ENCODE peak calls at places on chromosomes 3 and 15, in nine cellular contexts. Z, Y, D, A, S, K, R, C and J are unnamed samples. For H3K27me3, the result is how much of the 10 kb centered on the place peaks cover.

GRCh38 chr15:65818927-65819562 is 27.0 kb upstream of the DENND4A start:
- DNase-seq in Z (no peak), Y (peak), D (peak), A (no peak), S (no peak), K (no peak), R (no peak), C (no peak), J (no peak)

GRCh38 chr15:65044724-65045481 is at the start of gene SLC51B:
- DNase-seq in Z (no peak), Y (no peak), D (no peak), A (no peak), S (peak), K (no peak), R (no peak), C (peak), J (no peak)

GRCh38 chr15:71784719-71785118 is 25.6 kb upstream of the NR2E3 start:
- DNase-seq in Z (no peak), Y (no peak), D (no peak), A (no peak), S (no peak), K (no peak), R (no peak), C (no peak), J (no peak)

GRCh38 chr15:44738340-44738984 is 2.1 kb downstream of the TRIM69 start:
- DNase-seq in Z (peak), Y (peak), D (peak), A (no peak), S (no peak), K (no peak), R (no peak), C (no peak), J (no peak)

GRCh38 chr3:10955694-10956453 is 36.7 kb upstream of the SLC6A1 start:
- DNase-seq in Z (no peak), Y (no peak), D (no peak), A (no peak), S (no peak), K (no peak), R (no peak), C (no peak), J (no peak)

GRCh38 chr3:45332901-45333407 is 55.4 kb upstream of the LARS2 start:
- DNase-seq in Z (no peak), Y (no peak), D (no peak), A (no peak), S (no peak), K (no peak), R (no peak), C (no peak), J (no peak)

GRCh38 chr3:174675426-174675825 is 183.7 kb upstream of the NAALADL2 start:
- DNase-seq in Z (no peak), Y (no peak), D (no peak), A (no peak), S (no peak), K (no peak), R (no peak), C (no peak), J (no peak)

GRCh38 chr3:65758871-65759598 is 279.7 kb downstream of the MAGI1 start:
- DNase-seq in Z (no peak), Y (no peak), D (peak), A (no peak), S (no peak), K (no peak), R (no peak), C (no peak), J (no peak)

GRCh38 chr3:140863481-140864084 is 78.1 kb upstream of the SLC25A36 start:
- DNase-seq in Z (peak), Y (peak), D (peak), A (peak), S (peak), K (no peak), R (no peak), C (peak), J (peak)

GRCh38 chr3:186432189-186432588 is 70.2 kb upstream of the DGKG start:
- DNase-seq in Z (no peak), Y (no peak), D (peak), A (no peak), S (no peak), K (no peak), R (peak), C (no peak), J (no peak)

GRCh38 chr15:22241451-22241850 is 161.1 kb downstream of the OR4M2 start:
- DNase-seq in Z (no peak), Y (no peak), D (no peak), A (no peak), S (no peak), K (no peak), R (no peak), C (no peak), J (no peak)

GRCh38 chr3:45915518-45916231 is 27.6 kb upstream of the CXCR6 start:
- DNase-seq in Z (peak), Y (peak), D (peak), A (no peak), S (peak), K (peak), R (no peak), C (no peak), J (peak)

GRCh38 chr3:127408684-127409420 is 121.0 kb upstream of the PRR20G start:
- DNase-seq in Z (no peak), Y (no peak), D (no peak), A (no peak), S (no peak), K (peak), R (peak), C (peak), J (no peak)

GRCh38 chr15:73952913-73953750 is 26.9 kb downstream of the LOXL1 start:
- DNase-seq in Z (no peak), Y (no peak), D (no peak), A (no peak), S (no peak), K (peak), R (no peak), C (no peak), J (no peak)

GRCh38 chr3:87207500-87207899 is 19.6 kb upstream of the CHMP2B start:
- DNase-seq in Z (peak), Y (no peak), D (no peak), A (no peak), S (no peak), K (no peak), R (no peak), C (no peak), J (no peak)
- H3K27ac ChIP-seq in Z (no peak), Y (no peak), D (no peak), A (no peak), S (no peak), K (no peak), R (no peak), C (no peak), J (no peak)

GRCh38 chr3:35643391-35643790 is 4.1 kb downstream of the ARPP21 start:
- DNase-seq in Z (no peak), Y (no peak), D (no peak), A (no peak), S (no peak), K (no peak), R (no peak), C (no peak), J (no peak)
- H3K27me3 ChIP-seq in Z (under half), Y (under half), D (under half), A (under half), S (under half), K (under half), R (under half), C (under half), J (under half)

DNA sequence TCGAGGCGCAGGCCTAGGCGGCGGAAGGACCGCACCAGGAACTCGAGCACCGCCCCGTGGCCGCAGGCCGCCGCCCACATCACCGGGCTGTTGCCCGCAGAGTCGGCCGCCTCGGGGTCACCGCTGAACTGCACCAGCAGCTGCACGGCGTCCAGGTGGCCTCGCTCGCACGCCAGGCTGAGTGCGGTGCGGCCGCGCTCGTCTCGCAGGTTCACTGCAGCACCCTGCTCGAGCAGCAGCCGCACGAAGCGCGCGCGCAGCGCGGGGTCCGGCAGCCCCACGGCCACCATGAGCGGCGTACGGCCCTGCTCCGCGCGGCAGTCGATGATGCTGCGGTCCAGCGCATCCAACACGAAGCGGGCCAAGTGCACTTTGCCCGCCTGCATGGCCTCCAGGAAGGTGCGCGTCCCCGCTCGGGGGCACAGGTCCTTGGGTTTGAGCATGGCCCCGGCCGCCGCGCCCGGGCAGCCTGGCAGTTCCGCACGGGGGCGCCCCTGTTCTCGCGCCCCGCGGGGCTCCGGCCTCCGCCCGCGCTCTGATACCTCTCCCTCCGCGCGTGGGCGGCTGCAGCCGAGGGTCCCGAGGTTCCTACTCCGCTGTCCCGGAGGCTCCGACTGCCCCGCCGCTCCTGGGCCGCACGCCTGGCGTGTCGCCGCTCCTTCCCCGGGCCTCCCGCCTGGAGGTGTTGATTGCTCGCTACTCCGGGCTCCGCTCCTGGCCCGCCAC is 557 bp downstream of the ANKRD63 start:
- DNase-seq in Z (no peak), Y (peak), D (no peak), A (no peak), S (peak), K (peak), R (no peak), C (peak), J (no peak)
- H3K4me3 ChIP-seq in Z (peak), Y (peak), D (peak), A (peak), S (peak), K (peak), R (peak), C (peak), J (peak)

DNA sequence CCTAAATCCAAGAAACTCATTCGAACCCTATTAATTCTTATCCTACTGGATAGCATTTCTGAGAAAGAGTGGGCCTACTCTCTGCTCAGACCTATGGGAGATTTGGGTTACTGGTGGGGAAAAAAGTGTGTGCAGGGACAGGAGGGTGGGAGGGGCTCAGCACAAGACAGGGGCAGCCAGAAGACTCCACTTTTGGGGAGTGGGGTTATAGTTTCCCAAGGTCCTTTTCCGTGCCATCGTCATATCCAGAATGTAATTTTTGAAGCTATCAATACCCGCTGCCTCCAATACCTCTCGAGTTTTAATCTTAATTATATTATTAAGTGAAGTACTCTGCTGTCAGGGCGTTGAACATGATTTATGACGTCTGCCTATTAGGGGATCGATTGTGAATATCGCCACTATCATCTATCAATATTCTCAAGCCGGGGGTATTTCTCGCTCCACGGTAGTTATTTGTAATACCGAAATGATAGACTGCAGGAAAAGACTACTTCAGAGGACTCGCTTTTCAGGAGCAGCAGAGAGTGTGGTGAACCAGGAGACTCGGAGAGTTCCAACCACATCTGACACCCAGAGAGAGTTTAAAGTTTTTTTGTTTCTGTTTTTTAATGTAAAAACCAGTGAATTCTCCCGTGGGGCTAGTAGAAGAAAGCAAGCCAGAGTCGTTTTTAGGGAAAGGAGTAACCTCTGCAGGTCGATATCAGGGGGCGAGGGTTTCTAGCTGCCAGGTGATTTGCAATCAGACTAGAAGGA is 20.6 kb downstream of the NR2F2 start:
- DNase-seq in Z (no peak), Y (no peak), D (no peak), A (no peak), S (no peak), K (no peak), R (no peak), C (no peak), J (no peak)
- H3K27ac ChIP-seq in Z (peak), Y (no peak), D (no peak), A (no peak), S (peak), K (peak), R (peak), C (no peak), J (no peak)

GRCh38 chr15:96406701-96407100 is 76.2 kb downstream of the NR2F2 start:
- DNase-seq in Z (no peak), Y (no peak), D (no peak), A (no peak), S (no peak), K (no peak), R (peak), C (no peak), J (no peak)
- H3K27me3 ChIP-seq in Z (half or more), Y (under half), D (half or more), A (under half), S (half or more), K (under half), R (under half), C (under half), J (half or more)